ENCODE peak calls at places on chromosomes 12 and 14, in six cellular contexts. F is CD8-positive, alpha-beta T cell; S is AG08395; N is mammary epithelial cell; K is activated T-cell treated with anti-CD3 and anti-CD28 coated beads, Interleukin-2, amount 50 U/mL, for 48 hours; L is CD8-positive, alpha-beta memory T cell. W is an unnamed sample.

GRCh38 chr12:15323530-15323929 is 1.2 kb downstream of the PTPRO start:
- DNase-seq in N (peak), S (no peak), F (no peak), L (no peak), K (no peak), W (no peak)

GRCh38 chr12:79424109-79424721 is 266.5 kb downstream of the PAWR start:
- DNase-seq in L (no peak), K (no peak), F (no peak), S (peak), N (peak), W (no peak)

GRCh38 chr12:122399592-122400373 is 22.7 kb downstream of the CLIP1 start:
- DNase-seq in F (no peak), K (peak), S (peak), L (peak), N (peak), W (peak)

GRCh38 chr14:69643430-69644200 is 32.2 kb downstream of the SUSD6 start:
- DNase-seq in L (no peak), N (peak), S (no peak), K (peak), F (no peak), W (no peak)

GRCh38 chr12:46524778-46525177 is 152.2 kb upstream of the SLC38A2 start:
- DNase-seq in L (no peak), F (no peak), S (peak), N (no peak), K (no peak), W (no peak)

GRCh38 chr12:57219205-57219992 is 2.8 kb downstream of the NXPH4 start:
- DNase-seq in K (no peak), S (no peak), N (no peak), F (no peak), L (no peak), W (no peak)

GRCh38 chr12:78928200-78929074 is 63.9 kb downstream of the SYT1 start:
- DNase-seq in L (no peak), S (no peak), F (no peak), N (peak), K (no peak), W (no peak)

GRCh38 chr14:72550513-72550912 is 343.4 kb downstream of the DPF3 start:
- DNase-seq in F (no peak), L (no peak), S (no peak), K (no peak), N (peak), W (no peak)